ENCODE peak calls at places on chromosome 10, in nine cellular contexts. V is dermis microvascular lymphatic vessel endothelial cell; H is activated naive CD4-positive, alpha-beta T cell treated with Interleukin-2 at 50 U/mL for 16 hours; N is activated T-cell treated with anti-CD3 and anti-CD28 coated beads, Interleukin-2, amount 50 U/mL, for 48 hours; J is CD8-positive, alpha-beta T cell; Z is activated T-helper 1 cell treated with anti-CD3 and anti-CD28 coated beads, Interleukin-12 subunit alpha, Interleukin-12 subunit beta, Interleukin-2, Interleukin-4 antibody, amounts not matched to agents 30 ng/mL and 10 ng/mL and 1 ng/mL, durations not matched to agents 14 hours and 24 hours and 36 hours; O is pancreas; Y is CD4-positive, alpha-beta T cell; T is NCI-H1417. W is an unnamed sample.

GRCh38 chr10:96299383-96299782 is 4.9 kb upstream of the DNTT start:
- DNase-seq in V (no peak), N (no peak), Z (no peak), Y (peak), O (no peak), H (no peak), T (no peak), J (no peak), W (peak)

GRCh38 chr10:107971973-107972372 is 807.5 kb upstream of the SORCS1 start:
- DNase-seq in J (no peak), Y (no peak), V (no peak), O (no peak), H (no peak), N (no peak), Z (no peak), T (no peak), W (no peak)

GRCh38 chr10:74234569-74234968 is 83.5 kb downstream of the ADK start:
- DNase-seq in T (no peak), N (no peak), J (no peak), Y (no peak), O (no peak), H (no peak), V (no peak), Z (no peak), W (peak)

GRCh38 chr10:107443817-107444216 is 279.3 kb upstream of the SORCS1 start:
- DNase-seq in O (no peak), V (no peak), T (no peak), H (no peak), Y (no peak), J (no peak), N (no peak), Z (no peak), W (no peak)

GRCh38 chr10:47024399-47025252 is 113.4 kb downstream of the PTPN20 start:
- DNase-seq in Z (peak), T (peak), J (peak), V (peak), O (peak), Y (peak), H (peak), N (peak), W (peak)

GRCh38 chr10:22931948-22932347 is 4.1 kb downstream of the ARMC3 start:
- DNase-seq in J (no peak), H (no peak), T (no peak), Y (no peak), O (no peak), Z (no peak), N (no peak), V (no peak), W (no peak)

GRCh38 chr10:104349623-104350142 is 4.0 kb upstream of the CFAP58 start:
- DNase-seq in Z (no peak), V (no peak), O (no peak), Y (no peak), T (no peak), N (no peak), J (no peak), H (no peak), W (no peak)

GRCh38 chr10:28935061-28935460 is 257.7 kb downstream of the BAMBI start:
- DNase-seq in V (no peak), Z (no peak), H (no peak), Y (no peak), N (no peak), T (no peak), O (no peak), J (no peak), W (no peak)

GRCh38 chr10:97823734-97824133 is 25.9 kb upstream of the GOLGA7B start:
- DNase-seq in T (no peak), Z (no peak), Y (no peak), N (no peak), V (no peak), J (no peak), O (no peak), H (no peak), W (no peak)

GRCh38 chr10:122462533-122463465 is 1.4 kb downstream of the HTRA1 start:
- DNase-seq in T (no peak), V (no peak), Z (no peak), H (peak), O (no peak), Y (no peak), N (peak), J (no peak), W (no peak)

GRCh38 chr10:61142987-61143386 is 199.0 kb upstream of the RHOBTB1 start:
- DNase-seq in V (no peak), T (no peak), J (no peak), O (no peak), Z (no peak), Y (no peak), H (no peak), N (no peak), W (no peak)

GRCh38 chr10:33229252-33229943 is 105.1 kb downstream of the NRP1 start:
- DNase-seq in H (no peak), N (no peak), O (no peak), Y (no peak), T (peak), Z (no peak), J (no peak), V (no peak), W (no peak)

W was measured in KBM-7.